ENCODE peak calls at places on chromosome 4, in six cellular contexts. One of them, this sample, is unnamed.
A peak's percentile ranks its signal among the peaks of the same experiment; 100 is the strongest.

GRCh38 chr4:5956285-5957021 is 61.8 kb downstream of the C4orf50 start:
- DNase-seq in neural progenitor cell: peak; percentile 78
- DNase-seq in brain microvascular endothelial cell: no peak
- DNase-seq in heart left ventricle: no peak
- DNase-seq in suprapubic skin: peak; percentile 75
- DNase-seq in pancreas: peak; percentile 76
- DNase-seq in this sample: no peak

GRCh38 chr4:186957952-186958555 is 234.4 kb upstream of the FAT1 start:
- DNase-seq in suprapubic skin: no peak
- DNase-seq in brain microvascular endothelial cell: no peak
- DNase-seq in neural progenitor cell: peak; percentile 37
- DNase-seq in heart left ventricle: no peak
- DNase-seq in pancreas: no peak
- DNase-seq in this sample: no peak

GRCh38 chr4:8235224-8235623 is 34.3 kb upstream of the HTRA3 start:
- DNase-seq in pancreas: no peak
- DNase-seq in heart left ventricle: no peak
- DNase-seq in suprapubic skin: no peak
- DNase-seq in brain microvascular endothelial cell: no peak
- DNase-seq in neural progenitor cell: no peak
- DNase-seq in this sample: no peak

GRCh38 chr4:147901388-147901787 is 169.5 kb downstream of the ARHGAP10 start:
- DNase-seq in brain microvascular endothelial cell: no peak
- DNase-seq in pancreas: no peak
- DNase-seq in heart left ventricle: no peak
- DNase-seq in suprapubic skin: no peak
- DNase-seq in neural progenitor cell: no peak
- DNase-seq in this sample: no peak

GRCh38 chr4:6772223-6772928 is 10.2 kb upstream of the KIAA0232 start:
- DNase-seq in pancreas: no peak
- DNase-seq in neural progenitor cell: no peak
- DNase-seq in heart left ventricle: no peak
- DNase-seq in suprapubic skin: peak; percentile 79
- DNase-seq in brain microvascular endothelial cell: no peak
- DNase-seq in this sample: peak; percentile 23

GRCh38 chr4:16289872-16290554 is 63.7 kb upstream of the TAPT1 start:
- DNase-seq in heart left ventricle: no peak
- DNase-seq in brain microvascular endothelial cell: peak; percentile 37
- DNase-seq in neural progenitor cell: peak; percentile 37
- DNase-seq in pancreas: no peak
- DNase-seq in suprapubic skin: no peak
- DNase-seq in this sample: no peak

GRCh38 chr4:8592366-8593267 is at the start of gene CPZ:
- DNase-seq in suprapubic skin: no peak
- DNase-seq in pancreas: no peak
- DNase-seq in brain microvascular endothelial cell: peak; percentile 32
- DNase-seq in heart left ventricle: peak; percentile 63
- DNase-seq in neural progenitor cell: peak; percentile 88
- DNase-seq in this sample: no peak

GRCh38 chr4:183335369-183335940 is 13.2 kb upstream of the CLDN24 start:
- DNase-seq in neural progenitor cell: no peak
- DNase-seq in brain microvascular endothelial cell: peak; percentile 78
- DNase-seq in heart left ventricle: no peak
- DNase-seq in suprapubic skin: peak; percentile 67
- DNase-seq in pancreas: no peak
- DNase-seq in this sample: no peak

GRCh38 chr4:3234171-3235029 is 14.6 kb upstream of the MSANTD1 start:
- DNase-seq in suprapubic skin: no peak
- DNase-seq in brain microvascular endothelial cell: no peak
- DNase-seq in neural progenitor cell: no peak
- DNase-seq in pancreas: no peak
- DNase-seq in heart left ventricle: peak; percentile 57
- DNase-seq in this sample: no peak

GRCh38 chr4:139887378-139887801 is 221.8 kb downstream of the MGST2 start:
- DNase-seq in neural progenitor cell: no peak
- DNase-seq in pancreas: no peak
- DNase-seq in suprapubic skin: no peak
- DNase-seq in brain microvascular endothelial cell: no peak
- DNase-seq in heart left ventricle: no peak
- DNase-seq in this sample: no peak

GRCh38 chr4:96379524-96379923 is 539.6 kb downstream of the PDHA2 start:
- DNase-seq in heart left ventricle: no peak
- DNase-seq in pancreas: no peak
- DNase-seq in brain microvascular endothelial cell: no peak
- DNase-seq in suprapubic skin: no peak
- DNase-seq in neural progenitor cell: no peak
- DNase-seq in this sample: no peak

DNA sequence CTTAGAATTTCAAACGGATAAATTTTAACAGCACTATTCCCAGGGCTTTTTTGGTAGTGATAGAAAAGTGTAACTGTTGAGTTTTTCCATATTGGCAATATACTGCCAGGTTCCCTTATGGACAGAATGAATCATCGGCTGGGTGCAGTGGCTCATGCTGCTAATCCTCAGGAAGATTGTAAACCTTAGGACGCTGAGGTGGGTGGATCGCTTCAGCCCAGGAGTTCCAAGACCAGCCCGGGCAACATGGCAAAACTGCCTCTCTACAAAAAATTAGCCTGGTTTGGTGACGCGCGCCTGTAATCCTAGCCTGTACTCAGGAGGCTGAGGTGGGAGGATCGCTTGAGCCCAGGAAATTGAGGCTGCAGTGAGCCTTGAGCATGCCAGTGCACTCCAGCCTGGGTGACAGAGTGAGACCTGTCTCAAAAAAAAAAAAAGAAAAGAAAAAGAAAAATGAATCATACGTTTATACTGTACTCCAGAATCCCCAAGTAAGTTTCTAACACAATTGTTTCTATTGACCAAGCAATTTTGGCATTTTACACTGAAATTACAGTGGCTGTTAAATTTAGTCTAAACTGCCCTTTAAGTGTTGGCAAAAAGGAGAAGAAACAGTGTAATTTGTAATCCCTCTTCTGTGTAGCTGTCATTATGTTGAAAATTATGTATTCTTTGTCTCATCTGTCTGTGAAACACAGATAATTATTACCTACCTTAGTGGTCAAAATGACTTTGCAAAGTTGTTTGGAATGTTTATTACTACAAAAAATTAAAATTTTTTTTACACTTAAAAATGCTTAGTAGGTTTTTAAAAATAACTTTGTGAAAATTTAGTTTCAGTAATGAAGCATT is 1.8 kb downstream of the SLC30A9 start:
- DNase-seq in suprapubic skin: no peak
- DNase-seq in heart left ventricle: no peak
- DNase-seq in neural progenitor cell: no peak
- DNase-seq in pancreas: no peak
- DNase-seq in brain microvascular endothelial cell: no peak
- DNase-seq in this sample: no peak
- H3K4me3 ChIP-seq in suprapubic skin: peak overlapping the region; percentile 92
- H3K4me3 ChIP-seq in heart left ventricle: no peak overlapping the region
- H3K4me3 ChIP-seq in neural progenitor cell: peak overlapping the region; percentile 74
- H3K4me3 ChIP-seq in pancreas: peak overlapping the region; percentile 93
- H3K4me3 ChIP-seq in brain microvascular endothelial cell: no peak overlapping the region
- H3K4me3 ChIP-seq in this sample: peak overlapping the region; percentile 87

DNA sequence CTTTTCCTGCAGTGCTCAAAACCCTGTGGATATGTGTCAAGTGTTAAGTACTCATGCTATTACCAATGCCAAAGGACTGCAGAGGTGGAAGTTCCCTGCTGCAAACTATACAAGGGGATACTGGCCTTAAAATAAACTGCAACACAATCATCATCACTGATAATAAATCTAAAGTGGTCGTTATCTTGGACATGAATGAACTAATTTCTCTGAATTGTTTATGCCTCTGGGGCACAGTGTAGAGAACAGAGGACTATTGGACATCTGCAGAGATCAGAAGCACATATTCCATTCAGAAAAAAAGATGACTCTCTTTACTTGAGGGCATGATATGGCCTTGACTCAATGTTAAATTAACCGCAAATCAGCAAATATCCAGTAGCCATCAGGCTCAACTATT is 542.6 kb upstream of the IGFBP7 start:
- DNase-seq in neural progenitor cell: no peak
- DNase-seq in suprapubic skin: no peak
- DNase-seq in pancreas: no peak
- DNase-seq in heart left ventricle: no peak
- DNase-seq in brain microvascular endothelial cell: no peak
- DNase-seq in this sample: no peak
- H3K27ac ChIP-seq in neural progenitor cell: no peak overlapping the region
- H3K27ac ChIP-seq in suprapubic skin: no peak overlapping the region
- H3K27ac ChIP-seq in pancreas: no peak overlapping the region
- H3K27ac ChIP-seq in heart left ventricle: no peak overlapping the region
- H3K27ac ChIP-seq in brain microvascular endothelial cell: no peak overlapping the region
- H3K27ac ChIP-seq in this sample: no peak overlapping the region

GRCh38 chr4:138199568-138200235 is 42.4 kb downstream of the SLC7A11 start:
- DNase-seq in suprapubic skin: no peak
- DNase-seq in brain microvascular endothelial cell: no peak
- DNase-seq in pancreas: peak; percentile 51
- DNase-seq in neural progenitor cell: no peak
- DNase-seq in heart left ventricle: no peak
- DNase-seq in this sample: no peak

GRCh38 chr4:138200236-138200590 is 41.9 kb downstream of the SLC7A11 start:
- DNase-seq in suprapubic skin: no peak
- DNase-seq in heart left ventricle: no peak
- DNase-seq in neural progenitor cell: no peak
- DNase-seq in brain microvascular endothelial cell: no peak
- DNase-seq in pancreas: no peak
- DNase-seq in this sample: no peak

GRCh38 chr4:138193963-138194362 is 48.2 kb downstream of the SLC7A11 start:
- DNase-seq in suprapubic skin: no peak
- DNase-seq in heart left ventricle: no peak
- DNase-seq in pancreas: no peak
- DNase-seq in neural progenitor cell: no peak
- DNase-seq in brain microvascular endothelial cell: no peak
- DNase-seq in this sample: no peak

GRCh38 chr4:138192113-138192512 is 50.0 kb downstream of the SLC7A11 start:
- DNase-seq in suprapubic skin: no peak
- DNase-seq in heart left ventricle: no peak
- DNase-seq in brain microvascular endothelial cell: peak; percentile 38
- DNase-seq in pancreas: no peak
- DNase-seq in neural progenitor cell: no peak
- DNase-seq in this sample: no peak

GRCh38 chr4:138196153-138196552 is 46.0 kb downstream of the SLC7A11 start:
- DNase-seq in pancreas: no peak
- DNase-seq in suprapubic skin: no peak
- DNase-seq in heart left ventricle: no peak
- DNase-seq in brain microvascular endothelial cell: no peak
- DNase-seq in neural progenitor cell: no peak
- DNase-seq in this sample: no peak
- H3K36me3 ChIP-seq in pancreas: no peaks in the 10 kb centered on the region
- H3K36me3 ChIP-seq in suprapubic skin: no peaks in the 10 kb centered on the region
- H3K36me3 ChIP-seq in heart left ventricle: no peaks in the 10 kb centered on the region
- H3K36me3 ChIP-seq in brain microvascular endothelial cell: no peaks in the 10 kb centered on the region
- H3K36me3 ChIP-seq in neural progenitor cell: no peaks in the 10 kb centered on the region
- H3K36me3 ChIP-seq in this sample: no peaks in the 10 kb centered on the region

GRCh38 chr4:88010921-88011320 is 3.5 kb downstream of the PKD2 start:
- DNase-seq in neural progenitor cell: no peak
- DNase-seq in brain microvascular endothelial cell: no peak
- DNase-seq in pancreas: no peak
- DNase-seq in heart left ventricle: no peak
- DNase-seq in suprapubic skin: no peak
- DNase-seq in this sample: no peak
- H3K4me3 ChIP-seq in neural progenitor cell: no peak overlapping the region
- H3K4me3 ChIP-seq in brain microvascular endothelial cell: peak overlapping the region; percentile 1
- H3K4me3 ChIP-seq in pancreas: no peak overlapping the region
- H3K4me3 ChIP-seq in heart left ventricle: no peak overlapping the region
- H3K4me3 ChIP-seq in suprapubic skin: no peak overlapping the region
- H3K4me3 ChIP-seq in this sample: peak overlapping the region; percentile 95

GRCh38 chr4:128061566-128062536 is 739 bp downstream of the LARP1B start:
- DNase-seq in suprapubic skin: no peak
- DNase-seq in heart left ventricle: peak; percentile 76
- DNase-seq in neural progenitor cell: peak; percentile 75
- DNase-seq in brain microvascular endothelial cell: peak; percentile 24
- DNase-seq in pancreas: peak; percentile 70
- DNase-seq in this sample: peak; percentile 75
- H3K27ac ChIP-seq in suprapubic skin: peak overlapping the region; percentile 97
- H3K27ac ChIP-seq in heart left ventricle: peak overlapping the region; percentile 97
- H3K27ac ChIP-seq in neural progenitor cell: peak overlapping the region; percentile 66
- H3K27ac ChIP-seq in brain microvascular endothelial cell: peak overlapping the region; percentile 84
- H3K27ac ChIP-seq in pancreas: peak overlapping the region; percentile 99
- H3K27ac ChIP-seq in this sample: peak overlapping the region; percentile 100

DNA sequence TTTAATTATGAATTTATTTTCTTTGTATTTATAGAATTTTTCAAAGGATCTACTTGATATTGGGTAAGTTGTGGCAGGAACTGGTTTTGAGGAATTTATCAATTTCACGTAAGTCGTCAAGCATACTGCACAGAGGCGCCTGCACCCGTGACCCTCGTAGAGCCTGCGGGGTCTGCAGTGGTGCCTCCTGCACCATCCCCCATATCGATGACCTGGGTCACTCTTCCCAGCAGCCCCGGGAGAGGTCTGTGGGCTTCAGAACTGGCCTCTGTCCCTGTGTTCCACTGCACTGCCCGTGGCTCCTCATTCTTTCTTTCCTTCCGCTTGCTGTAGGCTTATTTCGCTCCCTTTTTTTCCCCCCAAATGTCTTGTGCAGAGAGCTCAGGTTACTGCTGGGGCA is 31.5 kb upstream of the CPLX1 start:
- DNase-seq in pancreas: no peak
- DNase-seq in brain microvascular endothelial cell: no peak
- DNase-seq in neural progenitor cell: no peak
- DNase-seq in suprapubic skin: no peak
- DNase-seq in heart left ventricle: peak; percentile 24
- DNase-seq in this sample: no peak
- H3K36me3 ChIP-seq in pancreas: peaks cover 5% of the 10 kb centered on the region
- H3K36me3 ChIP-seq in brain microvascular endothelial cell: peaks cover 45% of the 10 kb centered on the region
- H3K36me3 ChIP-seq in neural progenitor cell: no peaks in the 10 kb centered on the region
- H3K36me3 ChIP-seq in suprapubic skin: peaks cover 76% of the 10 kb centered on the region
- H3K36me3 ChIP-seq in heart left ventricle: no peaks in the 10 kb centered on the region
- H3K36me3 ChIP-seq in this sample: peaks cover 49% of the 10 kb centered on the region

DNA sequence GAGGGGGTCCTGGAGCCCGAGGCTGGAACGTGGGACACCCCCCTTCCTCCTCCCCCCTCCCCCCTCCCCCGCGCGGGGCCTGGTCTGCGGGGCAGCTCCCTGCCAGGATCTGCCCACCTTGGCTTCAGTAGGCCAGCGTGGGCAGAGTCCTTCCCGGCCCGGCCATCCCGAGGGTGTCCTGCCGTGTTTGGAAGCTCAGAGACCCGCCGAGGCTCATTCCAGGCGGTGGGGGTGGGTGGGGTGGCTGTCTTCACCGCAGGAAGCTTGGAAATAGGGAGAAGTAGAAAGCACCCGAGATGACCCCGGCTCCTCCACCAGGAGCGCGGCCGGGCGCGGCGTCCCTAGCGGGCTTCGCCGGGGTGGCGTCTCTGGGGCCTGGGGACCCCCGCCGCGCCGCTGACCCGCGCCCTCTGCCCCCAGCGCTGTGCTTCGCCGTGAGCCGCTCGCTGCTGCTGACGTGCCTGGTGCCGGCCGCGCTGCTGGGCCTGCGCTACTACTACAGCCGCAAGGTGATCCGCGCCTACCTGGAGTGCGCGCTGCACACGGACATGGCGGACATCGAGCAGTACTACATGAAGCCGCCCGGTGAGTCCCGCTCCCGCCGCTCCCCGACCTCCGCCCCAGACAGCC is 1.6 kb downstream of the NAT8L start:
- DNase-seq in brain microvascular endothelial cell: no peak
- DNase-seq in heart left ventricle: peak; percentile 54
- DNase-seq in pancreas: no peak
- DNase-seq in neural progenitor cell: peak; percentile 65
- DNase-seq in suprapubic skin: no peak
- DNase-seq in this sample: no peak
- H3K4me3 ChIP-seq in brain microvascular endothelial cell: no peak overlapping the region
- H3K4me3 ChIP-seq in heart left ventricle: no peak overlapping the region
- H3K4me3 ChIP-seq in pancreas: peak overlapping the region; percentile 45
- H3K4me3 ChIP-seq in neural progenitor cell: peak overlapping the region; percentile 40
- H3K4me3 ChIP-seq in suprapubic skin: peak overlapping the region; percentile 52
- H3K4me3 ChIP-seq in this sample: no peak overlapping the region

This sample was measured in tibial artery.